ENCODE peak calls at places on chromosomes 2 and 18, in five cellular contexts. B is naive thymus-derived CD4-positive, alpha-beta T cell; T is OCI-LY7; X is SK-N-SH; J is WERI-Rb-1. I is an unnamed sample.

GRCh38 chr2:121177905-121178304 is 107.1 kb downstream of the TFCP2L1 start:
- DNase-seq in B (no peak), T (no peak), X (no peak), J (no peak), I (no peak)

GRCh38 chr18:70693196-70693595 is 404.4 kb downstream of the SOCS6 start:
- DNase-seq in B (no peak), T (no peak), X (no peak), J (peak; percentile 15), I (no peak)

GRCh38 chr2:101883860-101884259 is 107.9 kb upstream of the IL1R2 start:
- DNase-seq in B (no peak), T (peak; percentile 34), X (peak; percentile 27), J (no peak), I (peak; percentile 37)

GRCh38 chr2:159202568-159203071 is 83.9 kb downstream of the WDSUB1 start:
- DNase-seq in B (no peak), T (no peak), X (no peak), J (no peak), I (no peak)

GRCh38 chr2:26458365-26459042 is 19.4 kb downstream of the OTOF start:
- DNase-seq in B (no peak), T (no peak), X (no peak), J (no peak), I (no peak)

GRCh38 chr2:128396500-128396891 is 77.8 kb upstream of the HS6ST1 start:
- DNase-seq in B (no peak), T (no peak), X (peak; percentile 81), J (peak; percentile 87), I (no peak)

GRCh38 chr2:182240862-182241371 is 185.9 kb downstream of the PDE1A start:
- DNase-seq in B (no peak), T (peak; percentile 54), X (peak; percentile 14), J (peak; percentile 41), I (peak; percentile 53)

GRCh38 chr2:88250402-88250801 is 80.3 kb downstream of the THNSL2 start:
- DNase-seq in B (no peak), T (no peak), X (no peak), J (no peak), I (peak; percentile 8)

GRCh38 chr2:169509230-169509917 is at the start of gene KLHL41:
- DNase-seq in B (no peak), T (no peak), X (no peak), J (peak; percentile 30), I (peak; percentile 44)

GRCh38 chr18:55252946-55253345 is 293.7 kb upstream of the CCDC68 start:
- DNase-seq in B (no peak), T (no peak), X (no peak), J (no peak), I (no peak)
- H3K4me3 ChIP-seq in B (no peak overlapping the region), T (no peak overlapping the region), X (no peak overlapping the region), J (no peak overlapping the region), I (no peak overlapping the region)

GRCh38 chr2:636151-636621 is 41.0 kb downstream of the TMEM18 start:
- DNase-seq in B (no peak), T (no peak), X (no peak), J (no peak), I (no peak)
- H3K4me3 ChIP-seq in B (peak overlapping the region; percentile 62), T (no peak overlapping the region), X (no peak overlapping the region), J (no peak overlapping the region), I (peak overlapping the region; percentile 0)

DNA sequence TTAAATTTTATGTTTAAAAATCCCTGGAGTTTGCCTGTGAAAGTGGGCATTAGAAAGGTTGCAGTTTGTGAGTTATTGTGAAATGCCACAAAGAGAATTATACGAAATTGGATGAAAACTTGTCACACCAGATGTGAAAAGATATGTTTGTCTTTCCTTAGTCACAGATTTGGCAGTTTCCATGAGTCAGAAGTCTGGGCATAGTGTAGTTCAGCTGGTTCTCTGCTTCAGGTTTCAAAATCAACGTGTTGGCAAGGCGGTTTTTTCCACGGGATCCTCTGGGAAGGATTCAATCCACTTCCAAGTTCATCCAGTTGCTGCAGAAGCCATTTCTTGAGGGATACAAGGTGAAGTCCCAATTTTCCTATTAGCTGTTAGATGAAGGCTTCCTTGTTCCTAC is 658.0 kb upstream of the CDH2 start:
- DNase-seq in B (no peak), T (no peak), X (no peak), J (no peak), I (no peak)
- H3K4me3 ChIP-seq in B (no peak overlapping the region), T (no peak overlapping the region), X (no peak overlapping the region), J (no peak overlapping the region), I (no peak overlapping the region)

DNA sequence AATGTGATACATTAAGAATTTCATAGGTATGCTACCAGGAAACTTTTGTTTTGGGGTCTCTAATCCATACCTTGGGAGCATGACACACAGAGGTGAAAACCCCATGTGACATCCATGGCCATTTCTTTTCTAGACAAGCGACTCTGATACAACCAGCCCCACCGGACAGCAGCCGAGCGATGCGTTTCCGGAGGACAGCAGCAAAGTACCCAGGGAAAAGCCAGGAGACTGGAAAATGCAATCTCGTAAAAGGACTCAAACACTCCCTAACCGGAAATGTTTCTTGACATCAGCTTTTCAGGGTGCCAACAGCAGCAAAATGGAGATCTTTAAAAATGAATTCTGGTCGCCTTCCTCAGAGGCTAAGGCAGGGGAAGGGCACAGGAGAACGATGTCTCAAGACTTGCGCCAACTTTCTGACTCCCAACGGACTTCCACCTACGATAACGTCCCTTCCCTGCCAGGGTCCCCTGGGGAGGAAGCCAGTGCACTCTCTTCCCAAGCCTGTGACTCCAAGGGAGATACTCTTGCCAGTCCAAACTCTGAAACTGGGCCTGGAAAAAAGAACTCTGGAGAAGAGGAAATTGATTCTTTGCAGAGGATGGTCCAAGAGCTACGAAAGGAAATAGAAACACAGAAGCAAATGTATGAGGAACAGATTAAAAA is 48.9 kb downstream of the BMP10 start:
- DNase-seq in B (no peak), T (no peak), X (no peak), J (no peak), I (no peak)
- H3K4me3 ChIP-seq in B (no peak overlapping the region), T (no peak overlapping the region), X (no peak overlapping the region), J (no peak overlapping the region), I (no peak overlapping the region)

DNA sequence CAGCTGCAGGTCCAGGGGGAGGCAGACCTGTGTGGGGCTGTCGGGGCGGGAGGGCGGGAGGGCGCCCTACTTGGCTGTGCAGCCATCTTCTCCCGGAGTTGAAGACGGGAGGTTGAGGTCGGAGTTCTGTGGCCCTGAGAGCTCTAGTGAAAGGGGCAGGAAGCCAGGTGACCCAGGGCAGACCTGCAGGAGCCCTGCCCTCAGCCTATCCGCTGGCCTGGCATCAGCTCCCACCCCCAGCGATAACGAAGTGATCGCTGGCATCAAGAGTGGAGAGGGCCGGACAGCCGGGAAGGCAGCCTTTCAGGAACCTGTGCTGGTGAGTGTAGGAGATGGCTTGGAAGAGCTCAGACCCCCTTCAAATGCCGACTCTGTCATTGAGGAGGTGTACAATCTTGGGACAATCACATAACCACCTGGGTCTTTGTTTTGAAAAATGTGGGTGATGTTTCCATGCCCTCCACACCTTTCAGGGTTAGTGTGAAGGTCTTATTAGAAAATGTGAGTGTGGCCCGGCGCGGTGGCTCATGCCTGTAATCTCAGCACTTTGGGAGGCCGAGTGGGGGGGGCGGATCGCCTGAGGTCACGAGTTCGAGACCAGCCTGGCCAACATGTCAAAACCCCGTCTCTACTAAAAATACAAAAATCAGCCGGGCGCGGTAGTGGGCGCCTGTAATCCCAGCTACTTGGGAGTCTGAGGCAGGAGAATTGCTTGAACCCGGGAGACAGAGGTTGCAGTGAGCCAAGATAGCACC is 1.3 kb downstream of the ARHGEF4 start:
- DNase-seq in B (no peak), T (no peak), X (no peak), J (no peak), I (no peak)
- H3K4me3 ChIP-seq in B (no peak overlapping the region), T (no peak overlapping the region), X (no peak overlapping the region), J (no peak overlapping the region), I (no peak overlapping the region)

GRCh38 chr2:190785380-190785779 is 95.2 kb upstream of the GLS start:
- DNase-seq in B (no peak), T (no peak), X (no peak), J (no peak), I (peak; percentile 30)
- H3K4me3 ChIP-seq in B (no peak overlapping the region), T (no peak overlapping the region), X (no peak overlapping the region), J (no peak overlapping the region), I (no peak overlapping the region)

GRCh38 chr2:208354964-208355381 is 51.6 kb upstream of the PTH2R start:
- DNase-seq in B (no peak), T (no peak), X (no peak), J (no peak), I (peak; percentile 82)

GRCh38 chr2:208350610-208351009 is 56.0 kb upstream of the PTH2R start:
- DNase-seq in B (no peak), T (no peak), X (no peak), J (no peak), I (no peak)

GRCh38 chr2:208356846-208357574 is 49.6 kb upstream of the PTH2R start:
- DNase-seq in B (no peak), T (no peak), X (no peak), J (no peak), I (no peak)

DNA sequence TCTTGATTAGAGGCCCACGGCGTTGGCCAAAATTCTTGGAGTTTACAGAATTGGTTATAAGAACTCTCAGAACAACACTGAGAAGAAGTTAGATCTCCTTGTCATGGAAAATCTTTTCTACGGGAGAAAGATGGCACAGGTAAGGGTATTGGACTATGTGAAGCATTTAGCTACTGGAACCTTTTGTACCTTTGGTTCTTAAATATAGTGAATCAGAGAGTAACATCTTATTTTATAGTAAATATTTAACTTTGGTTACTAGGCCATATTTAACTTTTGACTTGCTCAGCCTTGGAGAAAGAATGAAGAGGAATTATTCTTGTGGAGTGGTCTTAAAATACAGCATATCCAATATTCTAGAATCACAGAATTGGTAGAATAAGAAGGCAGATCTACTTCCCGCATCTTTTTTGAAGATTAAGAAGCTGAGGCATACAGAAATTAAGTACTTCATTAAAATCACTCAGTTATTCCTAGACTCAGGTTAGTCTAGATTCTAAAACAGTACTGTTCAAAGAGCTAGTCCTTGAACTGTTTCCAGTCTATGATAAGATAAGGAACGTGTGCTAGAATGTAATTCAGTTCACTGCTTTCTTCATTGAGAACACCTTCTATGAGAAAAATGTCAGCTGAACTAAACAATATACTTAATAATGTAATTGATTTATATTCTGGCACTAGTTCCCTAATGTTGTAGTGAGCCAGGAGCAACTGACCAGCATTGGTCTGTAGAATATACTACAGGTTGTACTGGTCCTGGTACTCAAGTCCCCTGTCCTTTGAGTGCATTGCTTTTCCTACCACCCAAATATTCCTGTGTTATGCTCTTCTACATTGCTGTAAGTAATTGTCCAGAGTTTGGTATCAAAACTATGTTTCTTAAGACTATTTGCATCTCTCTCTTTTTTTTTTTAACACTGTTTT is 53.7 kb upstream of the PTH2R start:
- DNase-seq in B (no peak), T (no peak), X (no peak), J (no peak), I (peak; percentile 53)
- H3K4me3 ChIP-seq in B (no peak overlapping the region), T (no peak overlapping the region), X (no peak overlapping the region), J (no peak overlapping the region), I (no peak overlapping the region)

DNA sequence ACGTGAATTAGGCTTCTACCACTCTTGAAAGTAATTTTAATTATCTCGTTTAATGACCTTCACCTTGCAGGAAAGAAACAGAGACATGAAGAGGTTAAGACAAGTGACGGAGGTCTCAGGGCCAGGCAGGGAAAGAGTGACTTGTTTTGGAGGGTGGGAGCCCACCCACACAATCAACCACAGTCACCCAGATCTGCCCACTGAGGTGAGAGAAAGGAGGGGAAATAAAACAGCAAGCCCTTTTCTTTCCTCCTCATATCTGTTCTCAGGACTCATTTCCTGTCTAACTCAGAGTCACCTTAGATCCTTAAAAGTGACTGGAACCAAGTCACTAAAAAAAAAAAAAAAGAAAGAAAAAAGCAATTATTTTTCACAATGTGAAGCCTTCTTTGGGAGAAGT is 26.8 kb downstream of the ATP8B1 start:
- DNase-seq in B (no peak), T (no peak), X (no peak), J (no peak), I (no peak)
- H3K4me3 ChIP-seq in B (no peak overlapping the region), T (no peak overlapping the region), X (no peak overlapping the region), J (no peak overlapping the region), I (no peak overlapping the region)